ENCODE peak calls at places on chromosomes 5 and 9, in four cellular contexts. M, X, B and F are unnamed samples.

GRCh38 chr5:167643616-167644015 is 647.8 kb upstream of the WWC1 start:
- DNase-seq in M (peak), X (no peak), B (no peak), F (no peak)

GRCh38 chr5:128100860-128101557 is 17.4 kb downstream of the SLC12A2 start:
- DNase-seq in M (no peak), X (no peak), B (no peak), F (no peak)

GRCh38 chr9:2720179-2720654 is 2.9 kb downstream of the KCNV2 start:
- DNase-seq in M (no peak), X (no peak), B (no peak), F (no peak)

GRCh38 chr5:68730220-68731010 is 363.4 kb upstream of the SLC30A5 start:
- DNase-seq in M (peak), X (no peak), B (peak), F (no peak)

GRCh38 chr5:17317499-17317898 is 100.1 kb downstream of the BASP1 start:
- DNase-seq in M (no peak), X (no peak), B (no peak), F (no peak)

GRCh38 chr5:150175536-150175935 is 9.0 kb downstream of the CDX1 start:
- DNase-seq in M (peak), X (no peak), B (no peak), F (no peak)

GRCh38 chr9:99430301-99430700 is 208.2 kb downstream of the SEC61B start:
- DNase-seq in M (peak), X (no peak), B (no peak), F (no peak)

GRCh38 chr5:61662670-61663069 is 330.6 kb downstream of the ZSWIM6 start:
- DNase-seq in M (no peak), X (no peak), B (no peak), F (no peak)

GRCh38 chr5:176778921-176779465 is 31.4 kb upstream of the UNC5A start:
- DNase-seq in M (no peak), X (no peak), B (no peak), F (no peak)

GRCh38 chr9:130995399-130995941 is 13.5 kb upstream of the LAMC3 start:
- DNase-seq in M (peak), X (no peak), B (peak), F (no peak)

GRCh38 chr5:152462021-152462721 is 57.1 kb upstream of the NMUR2 start:
- DNase-seq in M (no peak), X (no peak), B (no peak), F (no peak)

GRCh38 chr9:980621-981020 is 4.2 kb downstream of the DMRT3 start:
- DNase-seq in M (no peak), X (no peak), B (no peak), F (no peak)

GRCh38 chr9:25205285-25205684 is 473.0 kb downstream of the TUSC1 start:
- DNase-seq in M (no peak), X (no peak), B (no peak), F (no peak)

GRCh38 chr5:122200456-122200855 is 71.1 kb downstream of the ZNF474 start:
- DNase-seq in M (no peak), X (no peak), B (peak), F (no peak)

GRCh38 chr5:53820119-53820801 is 259.8 kb downstream of the NDUFS4 start:
- DNase-seq in M (no peak), X (no peak), B (no peak), F (no peak)

GRCh38 chr5:68012429-68012828 is 203.1 kb upstream of the PIK3R1 start:
- DNase-seq in M (peak), X (no peak), B (no peak), F (no peak)

GRCh38 chr5:112312810-112313209 is 106.3 kb downstream of the EPB41L4A start:
- DNase-seq in M (no peak), X (no peak), B (no peak), F (no peak)